ENCODE peak calls at places on chromosomes 1 and 21, in nine cellular contexts. One of them, this sample, is unnamed.
A peak's percentile ranks its signal among the peaks of the same experiment; 100 is the strongest.

GRCh38 chr1:241101622-241102021 is 255.4 kb downstream of the RGS7 start:
- DNase-seq in LHCN-M2: no peak
- DNase-seq in activated T-helper 1 cell treated with anti-CD3 and anti-CD28 coated beads, Interleukin-2, amount 50 U/mL, for 16 hours: no peak
- DNase-seq in effector memory CD8-positive, alpha-beta T cell: no peak
- DNase-seq in nucleus accumbens: no peak
- DNase-seq in germinal center: no peak
- DNase-seq in T47D: no peak
- DNase-seq in naive thymus-derived CD4-positive, alpha-beta T cell: no peak
- DNase-seq in COLO829: no peak
- DNase-seq in this sample: no peak

GRCh38 chr1:151936203-151936602 is 26.9 kb upstream of the THEM4 start:
- DNase-seq in germinal center: no peak
- DNase-seq in naive thymus-derived CD4-positive, alpha-beta T cell: no peak
- DNase-seq in effector memory CD8-positive, alpha-beta T cell: no peak
- DNase-seq in LHCN-M2: no peak
- DNase-seq in nucleus accumbens: no peak
- DNase-seq in activated T-helper 1 cell treated with anti-CD3 and anti-CD28 coated beads, Interleukin-2, amount 50 U/mL, for 16 hours: no peak
- DNase-seq in T47D: no peak
- DNase-seq in COLO829: no peak
- DNase-seq in this sample: no peak

GRCh38 chr21:43767980-43768867 is 7.9 kb downstream of the CSTB start:
- DNase-seq in activated T-helper 1 cell treated with anti-CD3 and anti-CD28 coated beads, Interleukin-2, amount 50 U/mL, for 16 hours: no peak
- DNase-seq in germinal center: no peak
- DNase-seq in COLO829: peak; percentile 20
- DNase-seq in LHCN-M2: peak; percentile 54
- DNase-seq in naive thymus-derived CD4-positive, alpha-beta T cell: no peak
- DNase-seq in T47D: no peak
- DNase-seq in effector memory CD8-positive, alpha-beta T cell: no peak
- DNase-seq in nucleus accumbens: no peak
- DNase-seq in this sample: peak; percentile 34

GRCh38 chr1:62307516-62308492 is 11.4 kb downstream of the KANK4 start:
- DNase-seq in effector memory CD8-positive, alpha-beta T cell: no peak
- DNase-seq in germinal center: no peak
- DNase-seq in T47D: no peak
- DNase-seq in COLO829: no peak
- DNase-seq in activated T-helper 1 cell treated with anti-CD3 and anti-CD28 coated beads, Interleukin-2, amount 50 U/mL, for 16 hours: no peak
- DNase-seq in naive thymus-derived CD4-positive, alpha-beta T cell: no peak
- DNase-seq in LHCN-M2: no peak
- DNase-seq in nucleus accumbens: no peak
- DNase-seq in this sample: no peak

GRCh38 chr1:67479146-67479891 is 49.1 kb upstream of the SERBP1 start:
- DNase-seq in COLO829: no peak
- DNase-seq in effector memory CD8-positive, alpha-beta T cell: no peak
- DNase-seq in naive thymus-derived CD4-positive, alpha-beta T cell: no peak
- DNase-seq in germinal center: no peak
- DNase-seq in nucleus accumbens: no peak
- DNase-seq in T47D: peak; percentile 45
- DNase-seq in LHCN-M2: no peak
- DNase-seq in activated T-helper 1 cell treated with anti-CD3 and anti-CD28 coated beads, Interleukin-2, amount 50 U/mL, for 16 hours: no peak
- DNase-seq in this sample: no peak

GRCh38 chr1:147504801-147505303 is 36.4 kb upstream of the BCL9 start:
- DNase-seq in germinal center: no peak
- DNase-seq in effector memory CD8-positive, alpha-beta T cell: no peak
- DNase-seq in LHCN-M2: peak; percentile 19
- DNase-seq in T47D: peak; percentile 60
- DNase-seq in naive thymus-derived CD4-positive, alpha-beta T cell: no peak
- DNase-seq in nucleus accumbens: no peak
- DNase-seq in activated T-helper 1 cell treated with anti-CD3 and anti-CD28 coated beads, Interleukin-2, amount 50 U/mL, for 16 hours: no peak
- DNase-seq in COLO829: peak; percentile 73
- DNase-seq in this sample: peak; percentile 34

GRCh38 chr1:27624467-27625233 is 10.3 kb downstream of the FGR start:
- DNase-seq in naive thymus-derived CD4-positive, alpha-beta T cell: no peak
- DNase-seq in effector memory CD8-positive, alpha-beta T cell: no peak
- DNase-seq in T47D: no peak
- DNase-seq in nucleus accumbens: no peak
- DNase-seq in activated T-helper 1 cell treated with anti-CD3 and anti-CD28 coated beads, Interleukin-2, amount 50 U/mL, for 16 hours: no peak
- DNase-seq in germinal center: no peak
- DNase-seq in LHCN-M2: no peak
- DNase-seq in COLO829: no peak
- DNase-seq in this sample: no peak

GRCh38 chr1:119419109-119419508 is 4.2 kb downstream of the HSD3B2 start:
- DNase-seq in activated T-helper 1 cell treated with anti-CD3 and anti-CD28 coated beads, Interleukin-2, amount 50 U/mL, for 16 hours: no peak
- DNase-seq in effector memory CD8-positive, alpha-beta T cell: no peak
- DNase-seq in COLO829: no peak
- DNase-seq in germinal center: no peak
- DNase-seq in T47D: no peak
- DNase-seq in naive thymus-derived CD4-positive, alpha-beta T cell: no peak
- DNase-seq in nucleus accumbens: no peak
- DNase-seq in LHCN-M2: no peak
- DNase-seq in this sample: no peak

GRCh38 chr1:15420853-15421465 is 11.3 kb downstream of the EFHD2 start:
- DNase-seq in naive thymus-derived CD4-positive, alpha-beta T cell: no peak
- DNase-seq in activated T-helper 1 cell treated with anti-CD3 and anti-CD28 coated beads, Interleukin-2, amount 50 U/mL, for 16 hours: no peak
- DNase-seq in T47D: no peak
- DNase-seq in germinal center: no peak
- DNase-seq in effector memory CD8-positive, alpha-beta T cell: no peak
- DNase-seq in COLO829: no peak
- DNase-seq in LHCN-M2: no peak
- DNase-seq in nucleus accumbens: no peak
- DNase-seq in this sample: no peak

GRCh38 chr1:64050601-64051000 is 152.8 kb upstream of the UBE2U start:
- DNase-seq in LHCN-M2: no peak
- DNase-seq in germinal center: no peak
- DNase-seq in nucleus accumbens: no peak
- DNase-seq in T47D: no peak
- DNase-seq in effector memory CD8-positive, alpha-beta T cell: no peak
- DNase-seq in naive thymus-derived CD4-positive, alpha-beta T cell: no peak
- DNase-seq in COLO829: no peak
- DNase-seq in activated T-helper 1 cell treated with anti-CD3 and anti-CD28 coated beads, Interleukin-2, amount 50 U/mL, for 16 hours: no peak
- DNase-seq in this sample: no peak

GRCh38 chr1:88063605-88064004 is 620.5 kb upstream of the PKN2 start:
- DNase-seq in activated T-helper 1 cell treated with anti-CD3 and anti-CD28 coated beads, Interleukin-2, amount 50 U/mL, for 16 hours: no peak
- DNase-seq in naive thymus-derived CD4-positive, alpha-beta T cell: no peak
- DNase-seq in LHCN-M2: no peak
- DNase-seq in germinal center: no peak
- DNase-seq in effector memory CD8-positive, alpha-beta T cell: no peak
- DNase-seq in nucleus accumbens: no peak
- DNase-seq in COLO829: no peak
- DNase-seq in T47D: no peak
- DNase-seq in this sample: no peak

GRCh38 chr1:1778827-1779675 is 781 bp upstream of the NADK start:
- DNase-seq in T47D: peak; percentile 92
- DNase-seq in effector memory CD8-positive, alpha-beta T cell: peak; percentile 70
- DNase-seq in germinal center: peak; percentile 93
- DNase-seq in naive thymus-derived CD4-positive, alpha-beta T cell: peak; percentile 62
- DNase-seq in activated T-helper 1 cell treated with anti-CD3 and anti-CD28 coated beads, Interleukin-2, amount 50 U/mL, for 16 hours: peak; percentile 66
- DNase-seq in nucleus accumbens: no peak
- DNase-seq in LHCN-M2: no peak
- DNase-seq in COLO829: no peak
- DNase-seq in this sample: peak; percentile 77

GRCh38 chr1:149883598-149884247 is 15.6 kb upstream of the BOLA1 start:
- DNase-seq in nucleus accumbens: no peak
- DNase-seq in germinal center: no peak
- DNase-seq in T47D: no peak
- DNase-seq in naive thymus-derived CD4-positive, alpha-beta T cell: no peak
- DNase-seq in activated T-helper 1 cell treated with anti-CD3 and anti-CD28 coated beads, Interleukin-2, amount 50 U/mL, for 16 hours: no peak
- DNase-seq in LHCN-M2: no peak
- DNase-seq in effector memory CD8-positive, alpha-beta T cell: no peak
- DNase-seq in COLO829: no peak
- DNase-seq in this sample: no peak

GRCh38 chr1:102833171-102833570 is 275.2 kb downstream of the COL11A1 start:
- DNase-seq in naive thymus-derived CD4-positive, alpha-beta T cell: no peak
- DNase-seq in T47D: no peak
- DNase-seq in germinal center: no peak
- DNase-seq in effector memory CD8-positive, alpha-beta T cell: no peak
- DNase-seq in nucleus accumbens: no peak
- DNase-seq in activated T-helper 1 cell treated with anti-CD3 and anti-CD28 coated beads, Interleukin-2, amount 50 U/mL, for 16 hours: no peak
- DNase-seq in COLO829: no peak
- DNase-seq in LHCN-M2: no peak
- DNase-seq in this sample: no peak

GRCh38 chr1:160117709-160118183 is 2.2 kb downstream of the ATP1A2 start:
- DNase-seq in T47D: no peak
- DNase-seq in germinal center: no peak
- DNase-seq in COLO829: no peak
- DNase-seq in nucleus accumbens: peak; percentile 75
- DNase-seq in LHCN-M2: peak; percentile 14
- DNase-seq in naive thymus-derived CD4-positive, alpha-beta T cell: no peak
- DNase-seq in effector memory CD8-positive, alpha-beta T cell: no peak
- DNase-seq in activated T-helper 1 cell treated with anti-CD3 and anti-CD28 coated beads, Interleukin-2, amount 50 U/mL, for 16 hours: no peak
- DNase-seq in this sample: no peak

GRCh38 chr1:53689736-53690401 is 49.1 kb downstream of the GLIS1 start:
- DNase-seq in COLO829: no peak
- DNase-seq in naive thymus-derived CD4-positive, alpha-beta T cell: no peak
- DNase-seq in nucleus accumbens: no peak
- DNase-seq in activated T-helper 1 cell treated with anti-CD3 and anti-CD28 coated beads, Interleukin-2, amount 50 U/mL, for 16 hours: no peak
- DNase-seq in germinal center: no peak
- DNase-seq in effector memory CD8-positive, alpha-beta T cell: no peak
- DNase-seq in T47D: no peak
- DNase-seq in LHCN-M2: no peak
- DNase-seq in this sample: no peak

GRCh38 chr1:110674337-110675059 is at the start of gene KCNA3:
- DNase-seq in COLO829: no peak
- DNase-seq in T47D: no peak
- DNase-seq in naive thymus-derived CD4-positive, alpha-beta T cell: peak; percentile 57
- DNase-seq in effector memory CD8-positive, alpha-beta T cell: peak; percentile 78
- DNase-seq in activated T-helper 1 cell treated with anti-CD3 and anti-CD28 coated beads, Interleukin-2, amount 50 U/mL, for 16 hours: peak; percentile 62
- DNase-seq in germinal center: peak; percentile 51
- DNase-seq in LHCN-M2: no peak
- DNase-seq in nucleus accumbens: no peak
- DNase-seq in this sample: no peak

GRCh38 chr1:2290171-2290578 is 62.1 kb downstream of the SKI start:
- DNase-seq in T47D: no peak
- DNase-seq in nucleus accumbens: no peak
- DNase-seq in activated T-helper 1 cell treated with anti-CD3 and anti-CD28 coated beads, Interleukin-2, amount 50 U/mL, for 16 hours: no peak
- DNase-seq in effector memory CD8-positive, alpha-beta T cell: no peak
- DNase-seq in germinal center: no peak
- DNase-seq in LHCN-M2: peak; percentile 49
- DNase-seq in naive thymus-derived CD4-positive, alpha-beta T cell: no peak
- DNase-seq in COLO829: no peak
- DNase-seq in this sample: no peak

This sample was measured in HuH-7.